ENCODE peak calls at places on chromosomes 4 and X, in nine cellular contexts. One of them, this sample, is unnamed.

GRCh38 chr4:40990202-40990898 is 224.0 kb downstream of the APBB2 start:
- DNase-seq in AG09309: peak; percentile 94
- DNase-seq in foreskin keratinocyte: peak; percentile 96
- DNase-seq in stomach: no peak
- DNase-seq in cardiac fibroblast: peak; percentile 97
- DNase-seq in NCI-H2081: no peak
- DNase-seq in stimulated activated CD4-positive, alpha-beta T cell treated with anti-CD3 and anti-CD28 coated beads, Interleukin-2, amount 100 ng/mL, for 48 hours: no peak
- DNase-seq in memory B cell: no peak
- DNase-seq in ACHN: peak; percentile 89
- DNase-seq in this sample: no peak

GRCh38 chr4:187903700-187904099 is 91.9 kb upstream of the ZFP42 start:
- DNase-seq in stomach: no peak
- DNase-seq in stimulated activated CD4-positive, alpha-beta T cell treated with anti-CD3 and anti-CD28 coated beads, Interleukin-2, amount 100 ng/mL, for 48 hours: no peak
- DNase-seq in ACHN: no peak
- DNase-seq in foreskin keratinocyte: no peak
- DNase-seq in cardiac fibroblast: no peak
- DNase-seq in NCI-H2081: no peak
- DNase-seq in memory B cell: no peak
- DNase-seq in AG09309: no peak
- DNase-seq in this sample: no peak

GRCh38 chr4:156746111-156746510 is 225.5 kb downstream of the PDGFC start:
- DNase-seq in stomach: no peak
- DNase-seq in cardiac fibroblast: no peak
- DNase-seq in NCI-H2081: no peak
- DNase-seq in AG09309: no peak
- DNase-seq in stimulated activated CD4-positive, alpha-beta T cell treated with anti-CD3 and anti-CD28 coated beads, Interleukin-2, amount 100 ng/mL, for 48 hours: no peak
- DNase-seq in foreskin keratinocyte: no peak
- DNase-seq in memory B cell: no peak
- DNase-seq in ACHN: no peak
- DNase-seq in this sample: no peak

GRCh38 chr4:60897415-60897814 is 302.7 kb upstream of the ADGRL3 start:
- DNase-seq in memory B cell: no peak
- DNase-seq in AG09309: no peak
- DNase-seq in cardiac fibroblast: peak; percentile 1
- DNase-seq in stomach: no peak
- DNase-seq in stimulated activated CD4-positive, alpha-beta T cell treated with anti-CD3 and anti-CD28 coated beads, Interleukin-2, amount 100 ng/mL, for 48 hours: no peak
- DNase-seq in NCI-H2081: no peak
- DNase-seq in ACHN: no peak
- DNase-seq in foreskin keratinocyte: no peak
- DNase-seq in this sample: no peak

GRCh38 chrX:3393168-3393567 is 46.7 kb upstream of the MXRA5 start:
- DNase-seq in stomach: no peak
- DNase-seq in foreskin keratinocyte: no peak
- DNase-seq in stimulated activated CD4-positive, alpha-beta T cell treated with anti-CD3 and anti-CD28 coated beads, Interleukin-2, amount 100 ng/mL, for 48 hours: no peak
- DNase-seq in memory B cell: no peak
- DNase-seq in AG09309: no peak
- DNase-seq in ACHN: no peak
- DNase-seq in cardiac fibroblast: no peak
- DNase-seq in NCI-H2081: no peak
- DNase-seq in this sample: no peak

GRCh38 chr4:118967393-118967792 is 78.7 kb downstream of the SYNPO2 start:
- DNase-seq in NCI-H2081: no peak
- DNase-seq in stomach: no peak
- DNase-seq in foreskin keratinocyte: peak; percentile 56
- DNase-seq in AG09309: no peak
- DNase-seq in memory B cell: no peak
- DNase-seq in ACHN: no peak
- DNase-seq in stimulated activated CD4-positive, alpha-beta T cell treated with anti-CD3 and anti-CD28 coated beads, Interleukin-2, amount 100 ng/mL, for 48 hours: no peak
- DNase-seq in cardiac fibroblast: peak; percentile 79
- DNase-seq in this sample: no peak

GRCh38 chr4:82528868-82529267 is 32.9 kb downstream of the TMEM150C start:
- DNase-seq in stimulated activated CD4-positive, alpha-beta T cell treated with anti-CD3 and anti-CD28 coated beads, Interleukin-2, amount 100 ng/mL, for 48 hours: no peak
- DNase-seq in memory B cell: no peak
- DNase-seq in stomach: no peak
- DNase-seq in cardiac fibroblast: no peak
- DNase-seq in AG09309: no peak
- DNase-seq in ACHN: no peak
- DNase-seq in NCI-H2081: no peak
- DNase-seq in foreskin keratinocyte: no peak
- DNase-seq in this sample: no peak

GRCh38 chr4:24778427-24779225 is 16.7 kb upstream of the SOD3 start:
- DNase-seq in cardiac fibroblast: peak; percentile 99
- DNase-seq in AG09309: peak; percentile 99
- DNase-seq in NCI-H2081: no peak
- DNase-seq in memory B cell: no peak
- DNase-seq in ACHN: no peak
- DNase-seq in foreskin keratinocyte: no peak
- DNase-seq in stimulated activated CD4-positive, alpha-beta T cell treated with anti-CD3 and anti-CD28 coated beads, Interleukin-2, amount 100 ng/mL, for 48 hours: no peak
- DNase-seq in stomach: no peak
- DNase-seq in this sample: no peak

GRCh38 chr4:4791299-4791798 is 68.1 kb upstream of the MSX1 start:
- DNase-seq in stomach: no peak
- DNase-seq in AG09309: no peak
- DNase-seq in ACHN: no peak
- DNase-seq in NCI-H2081: no peak
- DNase-seq in memory B cell: no peak
- DNase-seq in cardiac fibroblast: no peak
- DNase-seq in foreskin keratinocyte: no peak
- DNase-seq in stimulated activated CD4-positive, alpha-beta T cell treated with anti-CD3 and anti-CD28 coated beads, Interleukin-2, amount 100 ng/mL, for 48 hours: no peak
- DNase-seq in this sample: no peak

GRCh38 chr4:38753021-38753806 is 29.6 kb downstream of the TLR10 start:
- DNase-seq in NCI-H2081: no peak
- DNase-seq in AG09309: peak; percentile 96
- DNase-seq in stomach: peak; percentile 55
- DNase-seq in cardiac fibroblast: peak; percentile 99
- DNase-seq in ACHN: peak; percentile 96
- DNase-seq in memory B cell: no peak
- DNase-seq in stimulated activated CD4-positive, alpha-beta T cell treated with anti-CD3 and anti-CD28 coated beads, Interleukin-2, amount 100 ng/mL, for 48 hours: no peak
- DNase-seq in foreskin keratinocyte: peak; percentile 86
- DNase-seq in this sample: no peak

GRCh38 chr4:149595500-149595899 is 220.1 kb downstream of the IQCM start:
- DNase-seq in NCI-H2081: no peak
- DNase-seq in ACHN: no peak
- DNase-seq in foreskin keratinocyte: no peak
- DNase-seq in memory B cell: no peak
- DNase-seq in stomach: no peak
- DNase-seq in stimulated activated CD4-positive, alpha-beta T cell treated with anti-CD3 and anti-CD28 coated beads, Interleukin-2, amount 100 ng/mL, for 48 hours: no peak
- DNase-seq in cardiac fibroblast: peak; percentile 3
- DNase-seq in AG09309: no peak
- DNase-seq in this sample: no peak

GRCh38 chr4:101621120-101621519 is 169.4 kb upstream of the BANK1 start:
- DNase-seq in stimulated activated CD4-positive, alpha-beta T cell treated with anti-CD3 and anti-CD28 coated beads, Interleukin-2, amount 100 ng/mL, for 48 hours: no peak
- DNase-seq in foreskin keratinocyte: peak; percentile 6
- DNase-seq in ACHN: peak; percentile 59
- DNase-seq in stomach: no peak
- DNase-seq in AG09309: peak; percentile 38
- DNase-seq in cardiac fibroblast: peak; percentile 31
- DNase-seq in NCI-H2081: no peak
- DNase-seq in memory B cell: no peak
- DNase-seq in this sample: no peak

GRCh38 chr4:13584481-13584880 is 40.2 kb upstream of the NKX3-2 start:
- DNase-seq in stimulated activated CD4-positive, alpha-beta T cell treated with anti-CD3 and anti-CD28 coated beads, Interleukin-2, amount 100 ng/mL, for 48 hours: no peak
- DNase-seq in memory B cell: no peak
- DNase-seq in cardiac fibroblast: no peak
- DNase-seq in foreskin keratinocyte: no peak
- DNase-seq in AG09309: no peak
- DNase-seq in ACHN: no peak
- DNase-seq in stomach: no peak
- DNase-seq in NCI-H2081: no peak
- DNase-seq in this sample: no peak

GRCh38 chrX:19440713-19441112 is 74.6 kb downstream of the MAP3K15 start:
- DNase-seq in memory B cell: no peak
- DNase-seq in stimulated activated CD4-positive, alpha-beta T cell treated with anti-CD3 and anti-CD28 coated beads, Interleukin-2, amount 100 ng/mL, for 48 hours: no peak
- DNase-seq in cardiac fibroblast: peak; percentile 65
- DNase-seq in AG09309: no peak
- DNase-seq in foreskin keratinocyte: peak; percentile 32
- DNase-seq in NCI-H2081: no peak
- DNase-seq in stomach: no peak
- DNase-seq in ACHN: peak; percentile 13
- DNase-seq in this sample: no peak

GRCh38 chr4:35963383-35963782 is 280.9 kb downstream of the ARAP2 start:
- DNase-seq in memory B cell: no peak
- DNase-seq in cardiac fibroblast: no peak
- DNase-seq in stimulated activated CD4-positive, alpha-beta T cell treated with anti-CD3 and anti-CD28 coated beads, Interleukin-2, amount 100 ng/mL, for 48 hours: no peak
- DNase-seq in ACHN: no peak
- DNase-seq in NCI-H2081: no peak
- DNase-seq in foreskin keratinocyte: no peak
- DNase-seq in AG09309: no peak
- DNase-seq in stomach: no peak
- DNase-seq in this sample: no peak

GRCh38 chr4:78560296-78560963 is 8.9 kb downstream of the ANXA3 start:
- DNase-seq in foreskin keratinocyte: peak; percentile 78
- DNase-seq in stimulated activated CD4-positive, alpha-beta T cell treated with anti-CD3 and anti-CD28 coated beads, Interleukin-2, amount 100 ng/mL, for 48 hours: no peak
- DNase-seq in stomach: no peak
- DNase-seq in memory B cell: no peak
- DNase-seq in cardiac fibroblast: peak; percentile 88
- DNase-seq in NCI-H2081: no peak
- DNase-seq in AG09309: no peak
- DNase-seq in ACHN: peak; percentile 81
- DNase-seq in this sample: no peak

GRCh38 chr4:131093303-131093702 is 1997.4 kb downstream of the C4orf33 start:
- DNase-seq in AG09309: no peak
- DNase-seq in stomach: no peak
- DNase-seq in cardiac fibroblast: no peak
- DNase-seq in stimulated activated CD4-positive, alpha-beta T cell treated with anti-CD3 and anti-CD28 coated beads, Interleukin-2, amount 100 ng/mL, for 48 hours: no peak
- DNase-seq in NCI-H2081: no peak
- DNase-seq in ACHN: no peak
- DNase-seq in memory B cell: no peak
- DNase-seq in foreskin keratinocyte: peak; percentile 77
- DNase-seq in this sample: no peak

GRCh38 chrX:43423876-43424275 is 232.2 kb upstream of the MAOA start:
- DNase-seq in memory B cell: no peak
- DNase-seq in foreskin keratinocyte: peak; percentile 13
- DNase-seq in ACHN: no peak
- DNase-seq in NCI-H2081: no peak
- DNase-seq in stomach: no peak
- DNase-seq in AG09309: no peak
- DNase-seq in cardiac fibroblast: no peak
- DNase-seq in stimulated activated CD4-positive, alpha-beta T cell treated with anti-CD3 and anti-CD28 coated beads, Interleukin-2, amount 100 ng/mL, for 48 hours: no peak
- DNase-seq in this sample: no peak

GRCh38 chr4:118911162-118911791 is 22.6 kb downstream of the SYNPO2 start:
- DNase-seq in foreskin keratinocyte: peak; percentile 58
- DNase-seq in cardiac fibroblast: no peak
- DNase-seq in stimulated activated CD4-positive, alpha-beta T cell treated with anti-CD3 and anti-CD28 coated beads, Interleukin-2, amount 100 ng/mL, for 48 hours: no peak
- DNase-seq in memory B cell: no peak
- DNase-seq in stomach: no peak
- DNase-seq in AG09309: no peak
- DNase-seq in ACHN: no peak
- DNase-seq in NCI-H2081: no peak
- DNase-seq in this sample: no peak

GRCh38 chr4:26452565-26453531 is 37.4 kb downstream of the CCKAR start:
- DNase-seq in stomach: peak; percentile 54
- DNase-seq in stimulated activated CD4-positive, alpha-beta T cell treated with anti-CD3 and anti-CD28 coated beads, Interleukin-2, amount 100 ng/mL, for 48 hours: no peak
- DNase-seq in cardiac fibroblast: no peak
- DNase-seq in foreskin keratinocyte: no peak
- DNase-seq in ACHN: no peak
- DNase-seq in memory B cell: no peak
- DNase-seq in AG09309: no peak
- DNase-seq in NCI-H2081: peak; percentile 90
- DNase-seq in this sample: no peak

GRCh38 chrX:24435038-24435437 is 30.0 kb upstream of the PDK3 start:
- DNase-seq in stomach: no peak
- DNase-seq in cardiac fibroblast: no peak
- DNase-seq in memory B cell: no peak
- DNase-seq in AG09309: no peak
- DNase-seq in ACHN: no peak
- DNase-seq in NCI-H2081: no peak
- DNase-seq in foreskin keratinocyte: no peak
- DNase-seq in stimulated activated CD4-positive, alpha-beta T cell treated with anti-CD3 and anti-CD28 coated beads, Interleukin-2, amount 100 ng/mL, for 48 hours: no peak
- DNase-seq in this sample: no peak

GRCh38 chrX:48835524-48836329 is at the start of gene PCSK1N:
- DNase-seq in ACHN: no peak
- DNase-seq in memory B cell: no peak
- DNase-seq in NCI-H2081: peak; percentile 79
- DNase-seq in cardiac fibroblast: peak; percentile 1
- DNase-seq in stomach: no peak
- DNase-seq in stimulated activated CD4-positive, alpha-beta T cell treated with anti-CD3 and anti-CD28 coated beads, Interleukin-2, amount 100 ng/mL, for 48 hours: no peak
- DNase-seq in AG09309: no peak
- DNase-seq in foreskin keratinocyte: peak; percentile 5
- DNase-seq in this sample: no peak

GRCh38 chr4:188130355-188130754 is 8.9 kb upstream of the TRIML1 start:
- DNase-seq in stomach: no peak
- DNase-seq in cardiac fibroblast: no peak
- DNase-seq in stimulated activated CD4-positive, alpha-beta T cell treated with anti-CD3 and anti-CD28 coated beads, Interleukin-2, amount 100 ng/mL, for 48 hours: no peak
- DNase-seq in memory B cell: no peak
- DNase-seq in NCI-H2081: no peak
- DNase-seq in ACHN: no peak
- DNase-seq in foreskin keratinocyte: no peak
- DNase-seq in AG09309: no peak
- DNase-seq in this sample: no peak

GRCh38 chrX:13283512-13283911 is 36.3 kb downstream of the ATXN3L start:
- DNase-seq in cardiac fibroblast: peak; percentile 43
- DNase-seq in NCI-H2081: peak; percentile 41
- DNase-seq in AG09309: no peak
- DNase-seq in stimulated activated CD4-positive, alpha-beta T cell treated with anti-CD3 and anti-CD28 coated beads, Interleukin-2, amount 100 ng/mL, for 48 hours: no peak
- DNase-seq in stomach: no peak
- DNase-seq in ACHN: no peak
- DNase-seq in foreskin keratinocyte: no peak
- DNase-seq in memory B cell: peak; percentile 21
- DNase-seq in this sample: no peak

GRCh38 chr4:37827030-37827705 is 682 bp downstream of the PGM2 start:
- DNase-seq in cardiac fibroblast: peak; percentile 49
- DNase-seq in foreskin keratinocyte: peak; percentile 69
- DNase-seq in ACHN: peak; percentile 32
- DNase-seq in AG09309: no peak
- DNase-seq in NCI-H2081: peak; percentile 60
- DNase-seq in stimulated activated CD4-positive, alpha-beta T cell treated with anti-CD3 and anti-CD28 coated beads, Interleukin-2, amount 100 ng/mL, for 48 hours: no peak
- DNase-seq in memory B cell: no peak
- DNase-seq in stomach: peak; percentile 27
- DNase-seq in this sample: no peak

GRCh38 chrX:8364369-8365141 is 100.1 kb upstream of the VCX3B start:
- DNase-seq in stimulated activated CD4-positive, alpha-beta T cell treated with anti-CD3 and anti-CD28 coated beads, Interleukin-2, amount 100 ng/mL, for 48 hours: no peak
- DNase-seq in ACHN: peak; percentile 4
- DNase-seq in foreskin keratinocyte: no peak
- DNase-seq in memory B cell: no peak
- DNase-seq in cardiac fibroblast: peak; percentile 30
- DNase-seq in AG09309: no peak
- DNase-seq in NCI-H2081: peak; percentile 69
- DNase-seq in stomach: peak; percentile 37
- DNase-seq in this sample: no peak

GRCh38 chr4:112510468-112511293 is 5.3 kb downstream of the NEUROG2 start:
- DNase-seq in AG09309: no peak
- DNase-seq in stimulated activated CD4-positive, alpha-beta T cell treated with anti-CD3 and anti-CD28 coated beads, Interleukin-2, amount 100 ng/mL, for 48 hours: no peak
- DNase-seq in memory B cell: no peak
- DNase-seq in cardiac fibroblast: no peak
- DNase-seq in NCI-H2081: no peak
- DNase-seq in stomach: no peak
- DNase-seq in foreskin keratinocyte: no peak
- DNase-seq in ACHN: no peak
- DNase-seq in this sample: no peak